ENCODE peak calls at places on chromosome 15, in seven cellular contexts. One of them, this sample, is unnamed.

GRCh38 chr15:79053894-79054293 is 36.7 kb downstream of the RASGRF1 start:
- DNase-seq in neuronal stem cell: no peak
- DNase-seq in PC-9: no peak
- DNase-seq in RWPE2: no peak
- DNase-seq in aorta: no peak
- DNase-seq in HCT116: no peak
- DNase-seq in tibial nerve: no peak
- DNase-seq in this sample: no peak

GRCh38 chr15:27454281-27455060 is 483.5 kb downstream of the GABRG3 start:
- DNase-seq in neuronal stem cell: no peak
- DNase-seq in PC-9: no peak
- DNase-seq in RWPE2: no peak
- DNase-seq in aorta: no peak
- DNase-seq in HCT116: no peak
- DNase-seq in tibial nerve: no peak
- DNase-seq in this sample: no peak

GRCh38 chr15:68821190-68821897 is 649 bp upstream of the ANP32A start:
- DNase-seq in neuronal stem cell: peak; percentile 20
- DNase-seq in PC-9: no peak
- DNase-seq in RWPE2: no peak
- DNase-seq in aorta: no peak
- DNase-seq in HCT116: no peak
- DNase-seq in tibial nerve: no peak
- DNase-seq in this sample: no peak

GRCh38 chr15:75437721-75438120 is 13.8 kb downstream of the SIN3A start:
- DNase-seq in neuronal stem cell: no peak
- DNase-seq in PC-9: no peak
- DNase-seq in RWPE2: no peak
- DNase-seq in aorta: no peak
- DNase-seq in HCT116: no peak
- DNase-seq in tibial nerve: no peak
- DNase-seq in this sample: no peak

GRCh38 chr15:70701891-70702568 is 61.3 kb downstream of the UACA start:
- DNase-seq in neuronal stem cell: no peak
- DNase-seq in PC-9: no peak
- DNase-seq in RWPE2: no peak
- DNase-seq in aorta: no peak
- DNase-seq in HCT116: no peak
- DNase-seq in tibial nerve: no peak
- DNase-seq in this sample: peak; percentile 80

GRCh38 chr15:46636220-46636619 is 1001.4 kb downstream of the SQOR start:
- DNase-seq in neuronal stem cell: no peak
- DNase-seq in PC-9: no peak
- DNase-seq in RWPE2: no peak
- DNase-seq in aorta: no peak
- DNase-seq in HCT116: no peak
- DNase-seq in tibial nerve: no peak
- DNase-seq in this sample: no peak

GRCh38 chr15:88657326-88658069 is 18.7 kb downstream of the ISG20 start:
- DNase-seq in neuronal stem cell: peak; percentile 42
- DNase-seq in PC-9: no peak
- DNase-seq in RWPE2: peak; percentile 72
- DNase-seq in aorta: peak; percentile 88
- DNase-seq in HCT116: peak; percentile 38
- DNase-seq in tibial nerve: no peak
- DNase-seq in this sample: peak; percentile 79

GRCh38 chr15:43934480-43934879 is 107.7 kb downstream of the WDR76 start:
- DNase-seq in neuronal stem cell: no peak
- DNase-seq in PC-9: no peak
- DNase-seq in RWPE2: peak; percentile 29
- DNase-seq in aorta: no peak
- DNase-seq in HCT116: no peak
- DNase-seq in tibial nerve: no peak
- DNase-seq in this sample: no peak

GRCh38 chr15:76024021-76024768 is 12.0 kb upstream of the NRG4 start:
- DNase-seq in neuronal stem cell: no peak
- DNase-seq in PC-9: no peak
- DNase-seq in RWPE2: no peak
- DNase-seq in aorta: no peak
- DNase-seq in HCT116: no peak
- DNase-seq in tibial nerve: no peak
- DNase-seq in this sample: no peak

GRCh38 chr15:27418729-27419128 is 447.7 kb downstream of the GABRG3 start:
- DNase-seq in neuronal stem cell: peak; percentile 49
- DNase-seq in PC-9: no peak
- DNase-seq in RWPE2: no peak
- DNase-seq in aorta: no peak
- DNase-seq in HCT116: no peak
- DNase-seq in tibial nerve: no peak
- DNase-seq in this sample: no peak

GRCh38 chr15:57345584-57345983 is 30.7 kb upstream of the CGNL1 start:
- DNase-seq in neuronal stem cell: no peak
- DNase-seq in PC-9: no peak
- DNase-seq in RWPE2: no peak
- DNase-seq in aorta: no peak
- DNase-seq in HCT116: no peak
- DNase-seq in tibial nerve: no peak
- DNase-seq in this sample: no peak

GRCh38 chr15:78507831-78508160 is 419 bp downstream of the HYKK start:
- DNase-seq in neuronal stem cell: no peak
- DNase-seq in PC-9: no peak
- DNase-seq in RWPE2: no peak
- DNase-seq in aorta: no peak
- DNase-seq in HCT116: no peak
- DNase-seq in tibial nerve: no peak
- DNase-seq in this sample: no peak

GRCh38 chr15:70526221-70526973 is 237.0 kb downstream of the UACA start:
- DNase-seq in neuronal stem cell: no peak
- DNase-seq in PC-9: peak; percentile 78
- DNase-seq in RWPE2: peak; percentile 96
- DNase-seq in aorta: no peak
- DNase-seq in HCT116: peak; percentile 45
- DNase-seq in tibial nerve: peak; percentile 65
- DNase-seq in this sample: peak; percentile 98

GRCh38 chr15:31344824-31345605 is 18.4 kb downstream of the KLF13 start:
- DNase-seq in neuronal stem cell: no peak
- DNase-seq in PC-9: no peak
- DNase-seq in RWPE2: peak; percentile 68
- DNase-seq in aorta: no peak
- DNase-seq in HCT116: no peak
- DNase-seq in tibial nerve: no peak
- DNase-seq in this sample: no peak

GRCh38 chr15:77682564-77682963 is 49.9 kb upstream of the LINGO1 start:
- DNase-seq in neuronal stem cell: no peak
- DNase-seq in PC-9: no peak
- DNase-seq in RWPE2: no peak
- DNase-seq in aorta: no peak
- DNase-seq in HCT116: no peak
- DNase-seq in tibial nerve: no peak
- DNase-seq in this sample: no peak

GRCh38 chr15:65362491-65362890 is 15.3 kb downstream of the IGDCC3 start:
- DNase-seq in neuronal stem cell: no peak
- DNase-seq in PC-9: no peak
- DNase-seq in RWPE2: peak; percentile 59
- DNase-seq in aorta: peak; percentile 55
- DNase-seq in HCT116: no peak
- DNase-seq in tibial nerve: no peak
- DNase-seq in this sample: no peak

GRCh38 chr15:72751751-72752455 is 31.7 kb downstream of the ADPGK start:
- DNase-seq in neuronal stem cell: no peak
- DNase-seq in PC-9: no peak
- DNase-seq in RWPE2: no peak
- DNase-seq in aorta: no peak
- DNase-seq in HCT116: no peak
- DNase-seq in tibial nerve: peak; percentile 13
- DNase-seq in this sample: no peak

DNA sequence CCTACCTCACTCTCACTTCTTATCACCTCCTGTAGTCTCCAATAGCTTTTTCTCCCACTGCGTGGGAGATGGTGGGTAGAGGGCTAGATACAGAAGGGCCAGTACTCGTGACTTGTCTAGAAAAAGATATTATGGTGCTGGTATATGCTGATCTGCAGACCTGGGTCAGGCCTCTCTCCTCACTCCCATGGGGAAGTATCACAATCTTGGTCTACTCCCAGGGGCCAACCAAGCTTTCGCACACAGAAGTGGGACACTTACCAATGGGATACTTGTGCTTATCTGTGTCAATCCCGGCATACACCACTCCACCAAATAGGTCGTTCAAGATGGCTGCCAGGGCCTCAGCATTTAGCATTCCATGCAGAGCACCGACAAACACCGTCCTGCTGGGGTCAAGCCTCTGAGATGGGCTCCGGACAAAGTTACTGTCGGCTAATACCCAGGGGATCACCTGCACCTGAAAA is 9.0 kb upstream of the RPS17 start:
- DNase-seq in neuronal stem cell: no peak
- DNase-seq in PC-9: no peak
- DNase-seq in RWPE2: no peak
- DNase-seq in aorta: no peak
- DNase-seq in HCT116: no peak
- DNase-seq in tibial nerve: no peak
- DNase-seq in this sample: no peak
- H3K4me3 ChIP-seq in neuronal stem cell: no peak overlapping the region
- H3K4me3 ChIP-seq in PC-9: no peak overlapping the region
- H3K4me3 ChIP-seq in RWPE2: no peak overlapping the region
- H3K4me3 ChIP-seq in aorta: no peak overlapping the region
- H3K4me3 ChIP-seq in HCT116: no peak overlapping the region
- H3K4me3 ChIP-seq in tibial nerve: no peak overlapping the region
- H3K4me3 ChIP-seq in this sample: no peak overlapping the region

DNA sequence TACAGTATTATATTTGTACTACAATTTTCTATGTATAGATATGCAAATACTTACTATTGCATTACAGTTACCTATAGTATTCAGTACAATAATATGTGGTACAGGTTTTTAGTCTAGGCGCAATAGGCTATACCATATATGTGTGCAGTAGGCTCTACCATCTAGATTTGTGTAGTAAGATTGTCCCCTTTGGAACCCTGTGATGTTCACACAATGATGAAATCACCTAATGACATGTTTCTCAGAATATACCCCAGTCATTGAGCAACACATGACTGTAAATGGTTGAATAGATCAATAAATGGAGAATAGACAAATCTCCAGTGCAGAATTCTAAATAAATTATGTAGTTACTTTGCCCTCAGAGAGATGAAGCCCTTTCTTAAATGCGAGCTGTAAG is 17.6 kb upstream of the TMC3 start:
- DNase-seq in neuronal stem cell: no peak
- DNase-seq in PC-9: no peak
- DNase-seq in RWPE2: no peak
- DNase-seq in aorta: no peak
- DNase-seq in HCT116: no peak
- DNase-seq in tibial nerve: no peak
- DNase-seq in this sample: no peak
- H3K9me3 ChIP-seq in neuronal stem cell: no peaks in the 10 kb centered on the region
- H3K9me3 ChIP-seq in PC-9: no peaks in the 10 kb centered on the region
- H3K9me3 ChIP-seq in RWPE2: no peaks in the 10 kb centered on the region
- H3K9me3 ChIP-seq in aorta: peaks cover 1% of the 10 kb centered on the region
- H3K9me3 ChIP-seq in HCT116: no peaks in the 10 kb centered on the region
- H3K9me3 ChIP-seq in tibial nerve: no peaks in the 10 kb centered on the region
- H3K9me3 ChIP-seq in this sample: no peaks in the 10 kb centered on the region

GRCh38 chr15:29103825-29104565 is 165.6 kb downstream of the NSMCE3 start:
- DNase-seq in neuronal stem cell: peak; percentile 83
- DNase-seq in PC-9: no peak
- DNase-seq in RWPE2: peak; percentile 57
- DNase-seq in aorta: peak; percentile 91
- DNase-seq in HCT116: peak; percentile 33
- DNase-seq in tibial nerve: peak; percentile 44
- DNase-seq in this sample: no peak
- H3K4me3 ChIP-seq in neuronal stem cell: no peak overlapping the region
- H3K4me3 ChIP-seq in PC-9: no peak overlapping the region
- H3K4me3 ChIP-seq in RWPE2: no peak overlapping the region
- H3K4me3 ChIP-seq in aorta: peak overlapping the region; percentile 16
- H3K4me3 ChIP-seq in HCT116: no peak overlapping the region
- H3K4me3 ChIP-seq in tibial nerve: peak overlapping the region; percentile 52
- H3K4me3 ChIP-seq in this sample: no peak overlapping the region

GRCh38 chr15:83692820-83693581 is 39.1 kb downstream of the ADAMTSL3 start:
- DNase-seq in neuronal stem cell: no peak
- DNase-seq in PC-9: no peak
- DNase-seq in RWPE2: no peak
- DNase-seq in aorta: no peak
- DNase-seq in HCT116: no peak
- DNase-seq in tibial nerve: no peak
- DNase-seq in this sample: no peak

GRCh38 chr15:83694538-83694937 is 40.6 kb downstream of the ADAMTSL3 start:
- DNase-seq in neuronal stem cell: no peak
- DNase-seq in PC-9: no peak
- DNase-seq in RWPE2: no peak
- DNase-seq in aorta: no peak
- DNase-seq in HCT116: no peak
- DNase-seq in tibial nerve: no peak
- DNase-seq in this sample: no peak

GRCh38 chr15:83695901-83696425 is 42.0 kb downstream of the ADAMTSL3 start:
- DNase-seq in neuronal stem cell: no peak
- DNase-seq in PC-9: no peak
- DNase-seq in RWPE2: no peak
- DNase-seq in aorta: no peak
- DNase-seq in HCT116: no peak
- DNase-seq in tibial nerve: no peak
- DNase-seq in this sample: no peak

GRCh38 chr15:83695246-83695645 is 41.3 kb downstream of the ADAMTSL3 start:
- DNase-seq in neuronal stem cell: no peak
- DNase-seq in PC-9: no peak
- DNase-seq in RWPE2: no peak
- DNase-seq in aorta: no peak
- DNase-seq in HCT116: no peak
- DNase-seq in tibial nerve: no peak
- DNase-seq in this sample: no peak

GRCh38 chr15:83694030-83694429 is 40.1 kb downstream of the ADAMTSL3 start:
- DNase-seq in neuronal stem cell: no peak
- DNase-seq in PC-9: no peak
- DNase-seq in RWPE2: no peak
- DNase-seq in aorta: no peak
- DNase-seq in HCT116: no peak
- DNase-seq in tibial nerve: no peak
- DNase-seq in this sample: no peak
- H3K9me3 ChIP-seq in neuronal stem cell: no peaks in the 10 kb centered on the region
- H3K9me3 ChIP-seq in PC-9: no peaks in the 10 kb centered on the region
- H3K9me3 ChIP-seq in RWPE2: no peaks in the 10 kb centered on the region
- H3K9me3 ChIP-seq in aorta: no peaks in the 10 kb centered on the region
- H3K9me3 ChIP-seq in HCT116: no peaks in the 10 kb centered on the region
- H3K9me3 ChIP-seq in tibial nerve: no peaks in the 10 kb centered on the region
- H3K9me3 ChIP-seq in this sample: no peaks in the 10 kb centered on the region

GRCh38 chr15:60362318-60363023 is 35.3 kb downstream of the ANXA2 start:
- DNase-seq in neuronal stem cell: no peak
- DNase-seq in PC-9: peak; percentile 83
- DNase-seq in RWPE2: no peak
- DNase-seq in aorta: no peak
- DNase-seq in HCT116: no peak
- DNase-seq in tibial nerve: no peak
- DNase-seq in this sample: no peak
- H3K4me3 ChIP-seq in neuronal stem cell: no peak overlapping the region
- H3K4me3 ChIP-seq in PC-9: no peak overlapping the region
- H3K4me3 ChIP-seq in RWPE2: no peak overlapping the region
- H3K4me3 ChIP-seq in aorta: no peak overlapping the region
- H3K4me3 ChIP-seq in HCT116: no peak overlapping the region
- H3K4me3 ChIP-seq in tibial nerve: no peak overlapping the region
- H3K4me3 ChIP-seq in this sample: no peak overlapping the region